ENCODE peak calls at places on chromosomes 6 and 20, in seven cellular contexts. Q is AG04450; Z is AG10803; A is dorsolateral prefrontal cortex; W is cardiac septum; P is naive thymus-derived CD8-positive, alpha-beta T cell; M is right lobe of liver. G is an unnamed sample.

GRCh38 chr6:14468656-14469321 is 351.2 kb downstream of the CD83 start:
- DNase-seq in A (no peak), W (no peak), P (no peak), M (no peak), Q (no peak), Z (peak), G (no peak)

GRCh38 chr6:3088446-3088845 is 20.2 kb downstream of the RIPK1 start:
- DNase-seq in A (no peak), P (no peak), Z (peak), Q (no peak), M (no peak), W (no peak), G (no peak)

GRCh38 chr6:119506631-119507174 is 157.1 kb upstream of the MAN1A1 start:
- DNase-seq in Z (no peak), Q (no peak), A (no peak), W (no peak), P (no peak), M (no peak), G (no peak)

GRCh38 chr6:16799279-16800193 is 38.3 kb upstream of the ATXN1 start:
- DNase-seq in M (no peak), P (no peak), Q (no peak), W (no peak), Z (peak), A (no peak), G (no peak)

GRCh38 chr20:57959018-57959417 is 249.2 kb upstream of the PMEPA1 start:
- DNase-seq in Z (peak), Q (no peak), W (no peak), P (no peak), A (no peak), M (peak), G (peak)

GRCh38 chr20:4665591-4665990 is 56.1 kb upstream of the PRND start:
- DNase-seq in Q (no peak), A (no peak), Z (no peak), W (no peak), P (no peak), M (no peak), G (no peak)

GRCh38 chr6:55557176-55557575 is 21.8 kb downstream of the HMGCLL1 start:
- DNase-seq in M (no peak), Z (no peak), Q (no peak), P (no peak), W (no peak), A (no peak), G (no peak)

GRCh38 chr6:7727951-7728854 is 2.3 kb downstream of the BMP6 start:
- DNase-seq in Q (no peak), W (peak), A (no peak), Z (no peak), M (no peak), P (no peak), G (peak)

GRCh38 chr6:27541212-27541931 is 68.5 kb upstream of the ZNF184 start:
- DNase-seq in A (no peak), Z (no peak), M (no peak), Q (no peak), P (no peak), W (no peak), G (no peak)

GRCh38 chr6:39896701-39897100 is 37.6 kb downstream of the MOCS1 start:
- DNase-seq in A (no peak), P (no peak), M (peak), Q (no peak), Z (no peak), W (peak), G (no peak)

GRCh38 chr20:41248371-41249024 is 69.0 kb downstream of the ZHX3 start:
- DNase-seq in M (peak), Q (no peak), Z (peak), W (no peak), A (no peak), P (no peak), G (no peak)

GRCh38 chr6:146990284-146990683 is 213.9 kb upstream of the STXBP5 start:
- DNase-seq in W (no peak), A (no peak), Z (peak), P (no peak), M (no peak), Q (no peak), G (no peak)

GRCh38 chr6:111712398-111712797 is 106.7 kb upstream of the TRAF3IP2 start:
- DNase-seq in W (no peak), P (no peak), M (no peak), Q (peak), A (no peak), Z (peak), G (no peak)

G was measured in pancreas.